ENCODE peak calls at places on chromosome 16, in eight cellular contexts. One of them, this sample, is unnamed. For H3K4me1 and H3K36me3, the result is how much of the 10 kb centered on the place peaks cover.

GRCh38 chr16:87252269-87252970 is 64.8 kb downstream of the C16orf95 start:
- DNase-seq in lower lobe of right lung: no peak
- DNase-seq in CD8-positive, alpha-beta T cell: no peak
- DNase-seq in breast epithelium: no peak
- DNase-seq in Karpas-422: no peak
- DNase-seq in fibroblast of lung: peak
- DNase-seq in neural progenitor cell: no peak
- DNase-seq in endothelial cell of umbilical vein: no peak
- DNase-seq in this sample: no peak

GRCh38 chr16:68100504-68100903 is 15.3 kb downstream of the NFATC3 start:
- DNase-seq in lower lobe of right lung: no peak
- DNase-seq in CD8-positive, alpha-beta T cell: no peak
- DNase-seq in breast epithelium: no peak
- DNase-seq in Karpas-422: no peak
- DNase-seq in fibroblast of lung: no peak
- DNase-seq in neural progenitor cell: no peak
- DNase-seq in endothelial cell of umbilical vein: no peak
- DNase-seq in this sample: no peak

GRCh38 chr16:60646631-60647030 is 1389.6 kb downstream of the CDH8 start:
- DNase-seq in lower lobe of right lung: no peak
- DNase-seq in CD8-positive, alpha-beta T cell: no peak
- DNase-seq in breast epithelium: no peak
- DNase-seq in Karpas-422: no peak
- DNase-seq in fibroblast of lung: peak
- DNase-seq in neural progenitor cell: no peak
- DNase-seq in endothelial cell of umbilical vein: no peak
- DNase-seq in this sample: no peak

GRCh38 chr16:89700649-89701424 is 668 bp downstream of the SPATA2L start:
- DNase-seq in lower lobe of right lung: peak
- DNase-seq in CD8-positive, alpha-beta T cell: peak
- DNase-seq in breast epithelium: peak
- DNase-seq in Karpas-422: peak
- DNase-seq in fibroblast of lung: peak
- DNase-seq in neural progenitor cell: peak
- DNase-seq in endothelial cell of umbilical vein: peak
- DNase-seq in this sample: peak

GRCh38 chr16:81526935-81527334 is 82.3 kb downstream of the CMIP start:
- DNase-seq in lower lobe of right lung: peak
- DNase-seq in CD8-positive, alpha-beta T cell: no peak
- DNase-seq in breast epithelium: peak
- DNase-seq in Karpas-422: no peak
- DNase-seq in fibroblast of lung: peak
- DNase-seq in neural progenitor cell: no peak
- DNase-seq in endothelial cell of umbilical vein: peak
- DNase-seq in this sample: no peak

GRCh38 chr16:81567987-81568748 is 123.6 kb downstream of the CMIP start:
- DNase-seq in lower lobe of right lung: no peak
- DNase-seq in CD8-positive, alpha-beta T cell: no peak
- DNase-seq in breast epithelium: peak
- DNase-seq in Karpas-422: no peak
- DNase-seq in fibroblast of lung: peak
- DNase-seq in neural progenitor cell: no peak
- DNase-seq in endothelial cell of umbilical vein: peak
- DNase-seq in this sample: no peak

GRCh38 chr16:5867250-5867649 is 769.7 kb upstream of the EEF2KMT start:
- DNase-seq in lower lobe of right lung: no peak
- DNase-seq in CD8-positive, alpha-beta T cell: no peak
- DNase-seq in breast epithelium: no peak
- DNase-seq in Karpas-422: no peak
- DNase-seq in fibroblast of lung: no peak
- DNase-seq in neural progenitor cell: no peak
- DNase-seq in endothelial cell of umbilical vein: no peak
- DNase-seq in this sample: no peak

GRCh38 chr16:57612494-57612893 is 15.9 kb upstream of the ADGRG1 start:
- DNase-seq in lower lobe of right lung: no peak
- DNase-seq in CD8-positive, alpha-beta T cell: no peak
- DNase-seq in breast epithelium: peak
- DNase-seq in Karpas-422: no peak
- DNase-seq in fibroblast of lung: no peak
- DNase-seq in neural progenitor cell: no peak
- DNase-seq in endothelial cell of umbilical vein: no peak
- DNase-seq in this sample: no peak

GRCh38 chr16:68790130-68790761 is 53.1 kb upstream of the TANGO6 start:
- DNase-seq in lower lobe of right lung: no peak
- DNase-seq in CD8-positive, alpha-beta T cell: no peak
- DNase-seq in breast epithelium: peak
- DNase-seq in Karpas-422: no peak
- DNase-seq in fibroblast of lung: peak
- DNase-seq in neural progenitor cell: peak
- DNase-seq in endothelial cell of umbilical vein: no peak
- DNase-seq in this sample: no peak

GRCh38 chr16:14061732-14062259 is 9.3 kb upstream of the MRTFB start:
- DNase-seq in lower lobe of right lung: no peak
- DNase-seq in CD8-positive, alpha-beta T cell: no peak
- DNase-seq in breast epithelium: no peak
- DNase-seq in Karpas-422: no peak
- DNase-seq in fibroblast of lung: no peak
- DNase-seq in neural progenitor cell: no peak
- DNase-seq in endothelial cell of umbilical vein: no peak
- DNase-seq in this sample: no peak

GRCh38 chr16:70252355-70252988 is 732 bp upstream of the EXOSC6 start:
- DNase-seq in lower lobe of right lung: no peak
- DNase-seq in CD8-positive, alpha-beta T cell: no peak
- DNase-seq in breast epithelium: no peak
- DNase-seq in Karpas-422: peak
- DNase-seq in fibroblast of lung: no peak
- DNase-seq in neural progenitor cell: peak
- DNase-seq in endothelial cell of umbilical vein: no peak
- DNase-seq in this sample: peak

GRCh38 chr16:3400779-3401688 is at the start of the genes ZNF174 and ZSCAN32:
- DNase-seq in lower lobe of right lung: peak
- DNase-seq in CD8-positive, alpha-beta T cell: peak
- DNase-seq in breast epithelium: peak
- DNase-seq in Karpas-422: peak
- DNase-seq in fibroblast of lung: peak
- DNase-seq in neural progenitor cell: peak
- DNase-seq in endothelial cell of umbilical vein: peak
- DNase-seq in this sample: peak

GRCh38 chr16:86828653-86829052 is 250.3 kb downstream of the FOXL1 start:
- DNase-seq in lower lobe of right lung: no peak
- DNase-seq in CD8-positive, alpha-beta T cell: no peak
- DNase-seq in breast epithelium: no peak
- DNase-seq in Karpas-422: no peak
- DNase-seq in fibroblast of lung: no peak
- DNase-seq in neural progenitor cell: no peak
- DNase-seq in endothelial cell of umbilical vein: no peak
- DNase-seq in this sample: no peak

GRCh38 chr16:57530531-57531252 is 5.7 kb downstream of the CCDC102A start:
- DNase-seq in lower lobe of right lung: peak
- DNase-seq in CD8-positive, alpha-beta T cell: no peak
- DNase-seq in breast epithelium: no peak
- DNase-seq in Karpas-422: no peak
- DNase-seq in fibroblast of lung: no peak
- DNase-seq in neural progenitor cell: no peak
- DNase-seq in endothelial cell of umbilical vein: no peak
- DNase-seq in this sample: no peak

GRCh38 chr16:22397459-22397858 is 23.0 kb upstream of the CDR2 start:
- DNase-seq in lower lobe of right lung: no peak
- DNase-seq in CD8-positive, alpha-beta T cell: no peak
- DNase-seq in breast epithelium: peak
- DNase-seq in Karpas-422: no peak
- DNase-seq in fibroblast of lung: peak
- DNase-seq in neural progenitor cell: no peak
- DNase-seq in endothelial cell of umbilical vein: no peak
- DNase-seq in this sample: no peak

GRCh38 chr16:57690782-57691471 is 3.7 kb upstream of the DRC7 start:
- DNase-seq in lower lobe of right lung: no peak
- DNase-seq in CD8-positive, alpha-beta T cell: no peak
- DNase-seq in breast epithelium: no peak
- DNase-seq in Karpas-422: no peak
- DNase-seq in fibroblast of lung: no peak
- DNase-seq in neural progenitor cell: no peak
- DNase-seq in endothelial cell of umbilical vein: no peak
- DNase-seq in this sample: no peak

GRCh38 chr16:4200000-4200780 is 41.7 kb downstream of the SRL start:
- DNase-seq in lower lobe of right lung: peak
- DNase-seq in CD8-positive, alpha-beta T cell: peak
- DNase-seq in breast epithelium: peak
- DNase-seq in Karpas-422: peak
- DNase-seq in fibroblast of lung: peak
- DNase-seq in neural progenitor cell: peak
- DNase-seq in endothelial cell of umbilical vein: peak
- DNase-seq in this sample: peak

GRCh38 chr16:86975445-86975844 is 341.7 kb downstream of the C16orf95 start:
- DNase-seq in lower lobe of right lung: no peak
- DNase-seq in CD8-positive, alpha-beta T cell: no peak
- DNase-seq in breast epithelium: peak
- DNase-seq in Karpas-422: no peak
- DNase-seq in fibroblast of lung: peak
- DNase-seq in neural progenitor cell: peak
- DNase-seq in endothelial cell of umbilical vein: peak
- DNase-seq in this sample: peak

DNA sequence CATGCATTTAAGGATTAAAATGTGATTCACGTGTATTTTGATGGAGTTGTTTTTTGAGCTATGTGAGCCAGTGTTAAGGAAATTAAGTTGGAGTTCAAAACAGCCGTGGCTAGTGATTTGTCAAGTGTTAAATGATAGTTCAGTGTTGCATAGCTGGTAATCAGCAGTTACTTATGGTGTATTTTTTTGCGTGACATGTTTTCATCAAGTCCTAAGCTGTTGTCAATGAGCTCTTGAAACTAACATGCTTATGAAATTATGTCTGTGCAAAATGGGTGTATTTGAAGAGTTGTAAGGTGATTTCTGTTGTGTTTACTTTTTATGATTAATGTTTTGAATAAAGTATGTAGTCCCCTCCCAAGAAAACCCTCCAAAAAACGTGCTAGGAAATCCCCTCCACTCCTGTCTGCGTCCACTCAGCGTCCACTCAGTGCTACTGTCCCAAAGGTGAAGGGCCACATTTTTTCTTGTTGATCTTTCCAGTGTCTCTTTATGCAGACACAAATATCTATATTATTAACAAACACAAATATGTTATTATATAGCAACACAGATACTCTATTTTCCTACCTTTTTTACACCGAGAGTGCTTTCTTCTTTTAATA is 30.0 kb downstream of the USP10 start:
- DNase-seq in lower lobe of right lung: no peak
- DNase-seq in CD8-positive, alpha-beta T cell: no peak
- DNase-seq in breast epithelium: no peak
- DNase-seq in Karpas-422: no peak
- DNase-seq in fibroblast of lung: no peak
- DNase-seq in neural progenitor cell: no peak
- DNase-seq in endothelial cell of umbilical vein: peak
- DNase-seq in this sample: no peak
- H3K4me1 ChIP-seq in lower lobe of right lung: under half
- H3K4me1 ChIP-seq in CD8-positive, alpha-beta T cell: under half
- H3K4me1 ChIP-seq in breast epithelium: under half
- H3K4me1 ChIP-seq in Karpas-422: half or more
- H3K4me1 ChIP-seq in fibroblast of lung: under half
- H3K4me1 ChIP-seq in neural progenitor cell: under half
- H3K4me1 ChIP-seq in endothelial cell of umbilical vein: half or more
- H3K4me1 ChIP-seq in this sample: half or more

GRCh38 chr16:31451681-31452351 is 7.5 kb upstream of the ARMC5 start:
- DNase-seq in lower lobe of right lung: no peak
- DNase-seq in CD8-positive, alpha-beta T cell: no peak
- DNase-seq in breast epithelium: no peak
- DNase-seq in Karpas-422: peak
- DNase-seq in fibroblast of lung: peak
- DNase-seq in neural progenitor cell: peak
- DNase-seq in endothelial cell of umbilical vein: peak
- DNase-seq in this sample: peak
- H3K36me3 ChIP-seq in lower lobe of right lung: under half
- H3K36me3 ChIP-seq in CD8-positive, alpha-beta T cell: under half
- H3K36me3 ChIP-seq in breast epithelium: under half
- H3K36me3 ChIP-seq in Karpas-422: under half
- H3K36me3 ChIP-seq in fibroblast of lung: under half
- H3K36me3 ChIP-seq in neural progenitor cell: under half
- H3K36me3 ChIP-seq in endothelial cell of umbilical vein: under half
- H3K36me3 ChIP-seq in this sample: under half

GRCh38 chr16:1859650-1860049 is 12.3 kb downstream of the MEIOB start:
- DNase-seq in lower lobe of right lung: peak
- DNase-seq in CD8-positive, alpha-beta T cell: no peak
- DNase-seq in breast epithelium: no peak
- DNase-seq in Karpas-422: no peak
- DNase-seq in fibroblast of lung: no peak
- DNase-seq in neural progenitor cell: no peak
- DNase-seq in endothelial cell of umbilical vein: no peak
- DNase-seq in this sample: no peak

GRCh38 chr16:1861730-1862129 is 10.2 kb downstream of the MEIOB start:
- DNase-seq in lower lobe of right lung: no peak
- DNase-seq in CD8-positive, alpha-beta T cell: no peak
- DNase-seq in breast epithelium: no peak
- DNase-seq in Karpas-422: no peak
- DNase-seq in fibroblast of lung: no peak
- DNase-seq in neural progenitor cell: no peak
- DNase-seq in endothelial cell of umbilical vein: no peak
- DNase-seq in this sample: no peak

GRCh38 chr16:1858189-1858588 is 13.8 kb downstream of the MEIOB start:
- DNase-seq in lower lobe of right lung: no peak
- DNase-seq in CD8-positive, alpha-beta T cell: no peak
- DNase-seq in breast epithelium: no peak
- DNase-seq in Karpas-422: no peak
- DNase-seq in fibroblast of lung: no peak
- DNase-seq in neural progenitor cell: no peak
- DNase-seq in endothelial cell of umbilical vein: no peak
- DNase-seq in this sample: no peak

GRCh38 chr16:1862394-1862793 is 9.6 kb downstream of the MEIOB start:
- DNase-seq in lower lobe of right lung: no peak
- DNase-seq in CD8-positive, alpha-beta T cell: no peak
- DNase-seq in breast epithelium: no peak
- DNase-seq in Karpas-422: no peak
- DNase-seq in fibroblast of lung: no peak
- DNase-seq in neural progenitor cell: no peak
- DNase-seq in endothelial cell of umbilical vein: no peak
- DNase-seq in this sample: no peak

GRCh38 chr16:1857433-1858097 is 14.4 kb downstream of the MEIOB start:
- DNase-seq in lower lobe of right lung: no peak
- DNase-seq in CD8-positive, alpha-beta T cell: no peak
- DNase-seq in breast epithelium: no peak
- DNase-seq in Karpas-422: no peak
- DNase-seq in fibroblast of lung: no peak
- DNase-seq in neural progenitor cell: no peak
- DNase-seq in endothelial cell of umbilical vein: no peak
- DNase-seq in this sample: no peak
- H3K4me1 ChIP-seq in lower lobe of right lung: under half
- H3K4me1 ChIP-seq in CD8-positive, alpha-beta T cell: under half
- H3K4me1 ChIP-seq in breast epithelium: under half
- H3K4me1 ChIP-seq in Karpas-422: under half
- H3K4me1 ChIP-seq in fibroblast of lung: under half
- H3K4me1 ChIP-seq in neural progenitor cell: under half
- H3K4me1 ChIP-seq in endothelial cell of umbilical vein: under half
- H3K4me1 ChIP-seq in this sample: under half

DNA sequence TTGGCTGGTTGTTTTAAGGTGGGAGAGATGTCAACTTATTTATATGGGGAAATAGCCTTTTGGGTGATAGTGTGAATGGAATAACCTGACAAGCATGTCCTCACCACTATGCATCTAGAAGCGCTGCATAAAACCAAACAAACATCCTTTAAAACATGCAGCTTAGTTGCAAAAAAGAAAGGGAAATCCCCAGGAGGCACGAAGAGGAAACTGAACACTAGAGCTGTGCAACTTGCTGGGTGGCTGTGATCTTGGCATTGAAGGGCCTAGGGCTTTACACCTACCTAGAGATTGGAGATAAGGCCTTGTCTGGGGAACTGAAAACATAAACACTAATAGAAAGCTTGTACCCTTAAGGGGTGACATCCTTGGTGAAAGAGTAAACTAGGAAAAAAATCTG is 7.3 kb downstream of the C16orf54 start:
- DNase-seq in lower lobe of right lung: no peak
- DNase-seq in CD8-positive, alpha-beta T cell: peak
- DNase-seq in breast epithelium: no peak
- DNase-seq in Karpas-422: no peak
- DNase-seq in fibroblast of lung: no peak
- DNase-seq in neural progenitor cell: no peak
- DNase-seq in endothelial cell of umbilical vein: no peak
- DNase-seq in this sample: peak
- H3K36me3 ChIP-seq in lower lobe of right lung: under half
- H3K36me3 ChIP-seq in CD8-positive, alpha-beta T cell: under half
- H3K36me3 ChIP-seq in breast epithelium: under half
- H3K36me3 ChIP-seq in Karpas-422: under half
- H3K36me3 ChIP-seq in fibroblast of lung: under half
- H3K36me3 ChIP-seq in neural progenitor cell: under half
- H3K36me3 ChIP-seq in endothelial cell of umbilical vein: under half
- H3K36me3 ChIP-seq in this sample: under half

This sample was measured in OCI-LY7.